ENCODE peak calls at places on chromosomes 16 and 17, in nine cellular contexts. J is Caco-2; K is mucosa of descending colon; A is central memory CD4-positive, alpha-beta T cell; B is dermis blood vessel endothelial cell; P is activated CD8-positive, alpha-beta T cell treated with anti-CD3 and anti-CD28 coated beads for 36 hours; O is psoas muscle; F is nephron progenitor cell; L is AG04449. G is an unnamed sample.

GRCh38 chr16:66425651-66426050 is 1.4 kb upstream of the BEAN1 start:
- DNase-seq in A (no peak), J (no peak), K (no peak), L (no peak), O (no peak), P (no peak), B (no peak), F (no peak), G (no peak)

GRCh38 chr17:34024303-34025178 is 230.5 kb upstream of the CCL2 start:
- DNase-seq in P (no peak), B (no peak), F (no peak), J (no peak), A (no peak), O (no peak), L (no peak), K (no peak), G (no peak)

GRCh38 chr17:50833396-50834125 is 1.8 kb upstream of the WFIKKN2 start:
- DNase-seq in J (no peak), K (no peak), L (no peak), B (no peak), F (no peak), O (no peak), A (no peak), P (no peak), G (no peak)

GRCh38 chr16:7405166-7405565 is 72.5 kb downstream of the RBFOX1 start:
- DNase-seq in J (peak; percentile 50), A (no peak), B (no peak), K (peak; percentile 25), L (no peak), P (no peak), O (peak; percentile 79), F (peak; percentile 51), G (no peak)

GRCh38 chr16:56436258-56436657 is 10.9 kb upstream of the AMFR start:
- DNase-seq in K (no peak), B (no peak), P (no peak), J (no peak), F (no peak), A (no peak), L (no peak), O (no peak), G (no peak)

GRCh38 chr16:56960681-56961281 is 969 bp upstream of the CETP start:
- DNase-seq in K (no peak), A (no peak), P (no peak), O (peak; percentile 21), B (no peak), L (no peak), J (no peak), F (no peak), G (no peak)

GRCh38 chr17:16938496-16939270 is 33.2 kb downstream of the TNFRSF13B start:
- DNase-seq in A (no peak), P (no peak), O (no peak), L (no peak), B (no peak), K (no peak), F (no peak), J (peak; percentile 21), G (no peak)

GRCh38 chr17:32943647-32944191 is 15.8 kb downstream of the TMEM98 start:
- DNase-seq in B (no peak), K (no peak), J (peak; percentile 94), F (no peak), A (no peak), O (no peak), L (peak; percentile 59), P (no peak), G (no peak)

GRCh38 chr16:80836846-80837245 is 32.4 kb upstream of the CDYL2 start:
- DNase-seq in O (no peak), B (no peak), K (no peak), L (no peak), A (no peak), P (no peak), F (no peak), J (no peak), G (peak; percentile 21)

GRCh38 chr16:8907096-8907495 is 24.9 kb downstream of the LITAFD start:
- DNase-seq in K (no peak), O (no peak), P (no peak), A (no peak), B (no peak), F (no peak), L (no peak), J (no peak), G (no peak)

GRCh38 chr17:32192379-32192778 is 50.1 kb downstream of the RHOT1 start:
- DNase-seq in L (no peak), B (peak; percentile 19), J (no peak), O (no peak), K (no peak), F (no peak), P (no peak), A (no peak), G (peak; percentile 9)

GRCh38 chr17:17749025-17749772 is 67.9 kb downstream of the RAI1 start:
- DNase-seq in L (no peak), K (no peak), F (no peak), B (no peak), A (no peak), O (no peak), J (no peak), P (no peak), G (no peak)

GRCh38 chr16:16021988-16022682 is 72.7 kb downstream of the ABCC1 start:
- DNase-seq in J (peak; percentile 76), L (no peak), K (peak; percentile 86), O (peak; percentile 99), B (peak; percentile 96), A (no peak), P (no peak), F (peak; percentile 84), G (peak; percentile 96)

GRCh38 chr16:64339052-64339770 is 782.7 kb downstream of the CDH11 start:
- DNase-seq in O (no peak), F (no peak), A (no peak), K (no peak), B (no peak), L (peak; percentile 60), P (no peak), J (no peak), G (no peak)

GRCh38 chr17:75785016-75785769 is 587 bp downstream of the UNK start:
- DNase-seq in O (peak; percentile 97), A (no peak), J (peak; percentile 95), B (peak; percentile 93), K (peak; percentile 95), L (no peak), F (peak; percentile 79), P (peak; percentile 91), G (no peak)

GRCh38 chr17:62073993-62074392 is 8.9 kb upstream of the MED13 start:
- DNase-seq in L (no peak), J (no peak), F (no peak), A (no peak), K (no peak), B (no peak), P (no peak), O (no peak), G (no peak)

GRCh38 chr16:86387461-86388440 is 122.6 kb upstream of the FOXF1 start:
- DNase-seq in F (no peak), P (peak; percentile 7), A (no peak), O (no peak), L (peak; percentile 93), K (no peak), J (no peak), B (peak; percentile 95), G (peak; percentile 89)

GRCh38 chr17:20988896-20989295 is 53.9 kb downstream of the USP22 start:
- DNase-seq in K (no peak), O (no peak), J (no peak), L (no peak), P (no peak), F (no peak), B (no peak), A (no peak), G (no peak)

GRCh38 chr16:54673353-54673752 is 257.3 kb upstream of the IRX5 start:
- DNase-seq in J (no peak), O (no peak), K (no peak), L (no peak), P (no peak), A (no peak), F (no peak), B (no peak), G (no peak)